ENCODE peak calls at places on chromosomes 7 and 10, in four cellular contexts. D, J, U and G are unnamed samples.

GRCh38 chr7:42175834-42176745 is 60.9 kb downstream of the GLI3 start:
- DNase-seq in D (no peak), J (no peak), U (no peak), G (no peak)

GRCh38 chr7:105024734-105025133 is 10.7 kb downstream of the KMT2E start:
- DNase-seq in D (no peak), J (no peak), U (no peak), G (peak)

GRCh38 chr10:74502963-74503608 is 323.3 kb upstream of the KAT6B start:
- DNase-seq in D (peak), J (no peak), U (no peak), G (peak)

GRCh38 chr7:112575864-112576263 is 95.1 kb downstream of the LSMEM1 start:
- DNase-seq in D (no peak), J (no peak), U (no peak), G (no peak)

GRCh38 chr10:79178614-79179403 is 110.0 kb downstream of the ZMIZ1 start:
- DNase-seq in D (no peak), J (no peak), U (no peak), G (peak)

GRCh38 chr10:132962623-132963429 is 20.5 kb upstream of the CFAP46 start:
- DNase-seq in D (no peak), J (peak), U (no peak), G (peak)

GRCh38 chr10:2733278-2733963 is 333.9 kb upstream of the PFKP start:
- DNase-seq in D (no peak), J (no peak), U (no peak), G (no peak)

GRCh38 chr10:23432161-23432560 is 6.7 kb upstream of the OTUD1 start:
- DNase-seq in D (no peak), J (no peak), U (no peak), G (no peak)

GRCh38 chr7:13069832-13070231 is 382.4 kb downstream of the ARL4A start:
- DNase-seq in D (no peak), J (no peak), U (no peak), G (no peak)

GRCh38 chr10:25226775-25227682 is 52.2 kb downstream of the GPR158 start:
- DNase-seq in D (peak), J (peak), U (no peak), G (peak)

GRCh38 chr7:28055161-28055544 is 125.4 kb downstream of the JAZF1 start:
- DNase-seq in D (no peak), J (no peak), U (no peak), G (no peak)

GRCh38 chr7:130988443-130988842 is 254.4 kb upstream of the KLF14 start:
- DNase-seq in D (no peak), J (no peak), U (no peak), G (peak)

GRCh38 chr10:113126506-113127192 is 176.6 kb downstream of the TCF7L2 start:
- DNase-seq in D (no peak), J (no peak), U (peak), G (peak)

GRCh38 chr10:6864142-6864541 is 284.1 kb upstream of the PRKCQ start:
- DNase-seq in D (no peak), J (no peak), U (no peak), G (no peak)

GRCh38 chr7:114175140-114175539 is 239.5 kb upstream of the FOXP2 start:
- DNase-seq in D (no peak), J (no peak), U (no peak), G (peak)

GRCh38 chr10:71217266-71218045 is 5.1 kb downstream of the UNC5B start:
- DNase-seq in D (no peak), J (no peak), U (no peak), G (no peak)

GRCh38 chr7:18305866-18306265 is 189.7 kb upstream of the HDAC9 start:
- DNase-seq in D (no peak), J (no peak), U (no peak), G (peak)

GRCh38 chr7:120052884-120053382 is 220.0 kb upstream of the KCND2 start:
- DNase-seq in D (no peak), J (no peak), U (peak), G (peak)

GRCh38 chr10:132679217-132679595 is 106.7 kb downstream of the NKX6-2 start:
- DNase-seq in D (no peak), J (no peak), U (no peak), G (no peak)

GRCh38 chr7:139909379-139910050 is 80.5 kb downstream of the TBXAS1 start:
- DNase-seq in D (no peak), J (no peak), U (no peak), G (peak)

GRCh38 chr10:118812393-118812740 is 57.6 kb upstream of the CACUL1 start:
- DNase-seq in D (no peak), J (no peak), U (no peak), G (peak)

GRCh38 chr10:63217120-63217605 is 84.0 kb downstream of the NRBF2 start:
- DNase-seq in D (peak), J (peak), U (no peak), G (peak)

GRCh38 chr10:121182219-121182618 is 331.1 kb downstream of the WDR11 start:
- DNase-seq in D (no peak), J (no peak), U (no peak), G (no peak)
- H3K4me3 ChIP-seq in D (no peak), J (no peak), U (no peak), G (no peak)

GRCh38 chr10:16933799-16934198 is 116.6 kb upstream of the RSU1 start:
- DNase-seq in D (no peak), J (no peak), U (no peak), G (peak)
- TF ChIP-seq CTCF in D (no peak), J (no peak), U (no peak), G (no peak)

GRCh38 chr7:37916017-37916672 is 472 bp downstream of the SFRP4 start:
- DNase-seq in D (no peak), J (no peak), U (peak), G (peak)

GRCh38 chr7:37912756-37913155 is 3.9 kb downstream of the SFRP4 start:
- DNase-seq in D (no peak), J (no peak), U (no peak), G (no peak)

GRCh38 chr7:37916673-37917660 is at the start of gene SFRP4:
- DNase-seq in D (peak), J (peak), U (peak), G (peak)

GRCh38 chr7:37918526-37918925 is 1.9 kb upstream of the SFRP4 start:
- DNase-seq in D (no peak), J (no peak), U (no peak), G (no peak)

DNA sequence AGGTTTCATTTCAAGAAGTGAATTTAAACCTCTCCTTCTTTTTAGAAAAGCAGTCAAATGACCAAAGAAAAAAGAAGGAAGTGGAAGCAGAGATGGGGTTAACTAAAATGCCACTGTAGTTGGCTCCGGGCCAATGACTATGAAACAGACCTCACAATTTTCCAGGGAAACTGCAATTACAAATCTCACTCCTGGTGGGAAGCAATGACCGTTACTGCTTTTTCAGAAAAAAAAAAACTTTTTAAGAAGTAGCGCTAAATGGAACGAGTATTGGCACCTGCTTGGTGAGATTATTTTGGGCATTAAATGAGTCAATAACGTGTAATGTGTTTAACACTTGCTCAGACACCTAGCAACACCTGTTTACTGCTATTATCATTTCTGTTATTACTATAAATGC is 1.2 kb downstream of the SFRP4 start:
- DNase-seq in D (peak), J (no peak), U (no peak), G (no peak)
- H3K4me3 ChIP-seq in D (no peak), J (no peak), U (peak), G (no peak)

DNA sequence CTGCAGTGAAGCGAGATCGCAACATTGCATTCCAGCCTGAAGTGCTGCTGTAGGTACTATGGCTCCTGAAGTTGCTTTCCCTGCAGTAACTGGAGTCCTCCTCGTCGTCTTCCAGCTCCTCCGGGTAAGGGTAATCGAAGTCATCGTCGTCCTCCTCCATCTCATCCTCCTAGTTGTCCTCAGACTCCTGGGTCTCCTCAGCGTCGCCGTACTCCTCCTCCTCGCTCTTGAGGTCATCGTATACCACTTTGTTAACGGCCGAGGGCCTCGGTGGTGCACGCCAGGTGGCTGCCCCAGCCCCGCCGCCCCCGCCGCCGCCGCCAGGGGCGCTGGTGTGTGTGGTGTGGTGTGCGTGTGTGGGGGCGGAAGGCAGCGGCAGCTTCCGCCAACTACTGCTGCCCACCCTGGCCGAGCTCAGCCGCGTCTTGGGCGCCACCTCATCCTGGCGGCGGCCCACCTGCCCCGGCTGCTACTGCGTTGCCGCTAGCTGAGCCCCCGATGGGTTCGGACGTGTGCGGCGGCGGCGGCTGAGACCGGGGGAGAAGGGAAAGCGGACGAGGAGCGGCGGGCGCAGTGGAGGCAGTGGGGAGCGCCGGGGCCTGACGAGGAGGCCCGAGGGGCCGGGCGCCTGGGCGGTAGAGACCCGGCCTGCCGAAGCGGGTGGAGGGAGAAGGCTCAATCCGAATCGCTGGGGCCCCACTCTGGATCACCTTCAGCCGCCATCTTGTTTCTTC is 11.8 kb upstream of the ACBD5 start:
- DNase-seq in D (peak), J (peak), U (peak), G (peak)
- TF ChIP-seq CTCF in D (peak), J (peak), U (peak), G (peak)

GRCh38 chr10:130766071-130766470 is 545.5 kb downstream of the TCERG1L start:
- DNase-seq in D (no peak), J (no peak), U (no peak), G (no peak)

GRCh38 chr10:130763491-130763890 is 548.0 kb downstream of the TCERG1L start:
- DNase-seq in D (no peak), J (no peak), U (no peak), G (no peak)

GRCh38 chr10:130763071-130763470 is 548.5 kb downstream of the TCERG1L start:
- DNase-seq in D (no peak), J (no peak), U (no peak), G (no peak)

GRCh38 chr10:130766716-130767115 is 544.8 kb downstream of the TCERG1L start:
- DNase-seq in D (no peak), J (no peak), U (no peak), G (no peak)

GRCh38 chr10:130764651-130765050 is 546.9 kb downstream of the TCERG1L start:
- DNase-seq in D (no peak), J (no peak), U (no peak), G (no peak)
- H3K4me3 ChIP-seq in D (no peak), J (no peak), U (no peak), G (no peak)

GRCh38 chr7:103076767-103077166 is 1.8 kb downstream of the ARMC10 start:
- DNase-seq in D (no peak), J (no peak), U (no peak), G (no peak)

GRCh38 chr7:103073989-103074518 is 542 bp downstream of the FBXL13 start:
- DNase-seq in D (no peak), J (no peak), U (no peak), G (no peak)

GRCh38 chr7:103075337-103075918 is 488 bp downstream of the ARMC10 start:
- DNase-seq in D (peak), J (peak), U (peak), G (peak)

GRCh38 chr7:103077318-103077717 is 2.4 kb downstream of the ARMC10 start:
- DNase-seq in D (no peak), J (no peak), U (no peak), G (no peak)

GRCh38 chr7:103074519-103075336 is at the start of the genes ARMC10 and FBXL13:
- DNase-seq in D (peak), J (peak), U (peak), G (peak)
- TF ChIP-seq CTCF in D (no peak), J (no peak), U (peak), G (no peak)

GRCh38 chr7:143265017-143265693 is 1.9 kb downstream of the GSTK1 start:
- DNase-seq in D (no peak), J (no peak), U (peak), G (no peak)
- H3K4me3 ChIP-seq in D (no peak), J (no peak), U (peak), G (no peak)